ENCODE peak calls at places on chromosomes 1 and 21, in four cellular contexts. E is RWPE1, Y is NCI-H1105, H is type B pancreatic cell. K is an unnamed sample.
A peak's percentile ranks its signal among the peaks of the same experiment; 100 is the strongest.

GRCh38 chr1:15261155-15262002 is 14.4 kb downstream of the FHAD1 start:
- DNase-seq in Y (no peak), H (peak; percentile 55), E (no peak), K (peak; percentile 36)

GRCh38 chr21:43355196-43355924 is 71.6 kb downstream of the SIK1 start:
- DNase-seq in Y (no peak), H (no peak), E (no peak), K (no peak)

GRCh38 chr1:116771997-116772647 is 17.9 kb downstream of the CD2 start:
- DNase-seq in E (no peak), Y (no peak), H (no peak), K (no peak)

GRCh38 chr1:65198095-65198494 is 50.1 kb downstream of the AK4 start:
- DNase-seq in Y (no peak), H (no peak), E (no peak), K (no peak)

GRCh38 chr1:23122023-23122738 is 46.5 kb downstream of the LUZP1 start:
- DNase-seq in E (no peak), H (no peak), Y (no peak), K (peak; percentile 26)

GRCh38 chr1:68551459-68551858 is 54.6 kb upstream of the DEPDC1 start:
- DNase-seq in H (no peak), Y (no peak), E (no peak), K (peak; percentile 29)

GRCh38 chr21:34523019-34523418 is 11.0 kb upstream of the KCNE1 start:
- DNase-seq in H (no peak), Y (no peak), E (no peak), K (no peak)

GRCh38 chr1:95583811-95584210 is 349.8 kb downstream of the RWDD3 start:
- DNase-seq in Y (no peak), E (no peak), H (no peak), K (no peak)

GRCh38 chr1:172449012-172449584 is 5.2 kb upstream of the PIGC start:
- DNase-seq in H (no peak), Y (no peak), E (no peak), K (peak; percentile 80)

GRCh38 chr1:8627728-8628127 is 189.7 kb downstream of the RERE start:
- DNase-seq in Y (no peak), H (no peak), E (no peak), K (no peak)

GRCh38 chr1:12582649-12583048 is 35.4 kb downstream of the DHRS3 start:
- DNase-seq in E (no peak), H (no peak), Y (no peak), K (no peak)

GRCh38 chr1:45884700-45885099 is 81.3 kb downstream of the MAST2 start:
- DNase-seq in Y (no peak), E (no peak), H (no peak), K (peak; percentile 57)

GRCh38 chr21:16534408-16535099 is 804.8 kb downstream of the USP25 start:
- DNase-seq in E (no peak), H (no peak), Y (peak; percentile 79), K (peak; percentile 40)

GRCh38 chr1:2251786-2252185 is 23.7 kb downstream of the SKI start:
- DNase-seq in E (no peak), Y (no peak), H (no peak), K (peak; percentile 38)

GRCh38 chr1:225467193-225468020 is 39.6 kb upstream of the LBR start:
- DNase-seq in Y (no peak), E (no peak), H (no peak), K (no peak)

GRCh38 chr1:198449727-198450433 is 90.6 kb downstream of the ATP6V1G3 start:
- DNase-seq in Y (no peak), H (no peak), E (peak; percentile 44), K (peak; percentile 88)

GRCh38 chr21:28705616-28706015 is 287.1 kb downstream of the LTN1 start:
- DNase-seq in H (no peak), E (no peak), Y (no peak), K (no peak)

GRCh38 chr1:111541721-111542120 is 38.3 kb upstream of the ADORA3 start:
- DNase-seq in Y (no peak), E (peak; percentile 89), H (no peak), K (peak; percentile 76)

GRCh38 chr1:234987415-234988159 is 141.1 kb downstream of the TOMM20 start:
- DNase-seq in E (peak; percentile 29), Y (no peak), H (no peak), K (no peak)

GRCh38 chr1:27527223-27527856 is 37.4 kb upstream of the WASF2 start:
- DNase-seq in Y (peak; percentile 97), E (no peak), H (no peak), K (no peak)

GRCh38 chr1:31299365-31299764 is 2.5 kb downstream of the ZCCHC17 start:
- DNase-seq in E (peak; percentile 23), H (no peak), Y (no peak), K (peak; percentile 36)

GRCh38 chr1:40257313-40257687 is 736 bp upstream of the ZMPSTE24 start:
- DNase-seq in E (no peak), H (no peak), Y (no peak), K (peak; percentile 61)

GRCh38 chr1:36856126-36856525 is 178.2 kb downstream of the GRIK3 start:
- DNase-seq in H (no peak), E (no peak), Y (no peak), K (no peak)

GRCh38 chr1:35857830-35858229 is 25.2 kb upstream of the AGO1 start:
- DNase-seq in Y (no peak), E (no peak), H (no peak), K (peak; percentile 12)

GRCh38 chr1:151831605-151832004 is at the start of gene RORC:
- DNase-seq in E (no peak), Y (no peak), H (no peak), K (no peak)